ENCODE peak calls at places on chromosome 17, in four cellular contexts. X is heart left ventricle, J is fibroblast of lung, Y is PC-3. M is an unnamed sample.

GRCh38 chr17:57097832-57098421 is 12.9 kb downstream of the AKAP1 start:
- DNase-seq in X (no peak), Y (peak; percentile 73), J (peak; percentile 77), M (peak; percentile 48)

GRCh38 chr17:19315104-19315503 is 47.4 kb downstream of the B9D1 start:
- DNase-seq in X (no peak), J (no peak), Y (no peak), M (no peak)

GRCh38 chr17:70138309-70138865 is 30.9 kb upstream of the KCNJ2 start:
- DNase-seq in J (no peak), Y (no peak), X (no peak), M (no peak)

GRCh38 chr17:41777579-41778188 is 8.8 kb downstream of the JUP start:
- DNase-seq in J (peak; percentile 98), Y (peak; percentile 92), X (peak; percentile 88), M (peak; percentile 83)

GRCh38 chr17:194844-195602 is 13.6 kb upstream of the DOC2B start:
- DNase-seq in X (no peak), Y (no peak), J (no peak), M (no peak)

GRCh38 chr17:45775576-45776011 is 8.5 kb upstream of the CRHR1 start:
- DNase-seq in J (no peak), Y (peak; percentile 46), X (peak; percentile 80), M (no peak)

GRCh38 chr17:349666-350065 is 2.9 kb downstream of the RPH3AL start:
- DNase-seq in J (no peak), X (no peak), Y (no peak), M (no peak)

GRCh38 chr17:27218719-27219488 is 75.0 kb upstream of the WSB1 start:
- DNase-seq in X (no peak), Y (no peak), J (no peak), M (no peak)

GRCh38 chr17:39927928-39928867 is 666 bp downstream of the LRRC3C start:
- DNase-seq in X (peak; percentile 73), J (no peak), Y (no peak), M (no peak)

GRCh38 chr17:2906907-2907306 is 110.7 kb downstream of the RAP1GAP2 start:
- DNase-seq in Y (no peak), J (no peak), X (no peak), M (no peak)

GRCh38 chr17:36850794-36851193 is 86.5 kb upstream of the LHX1 start:
- DNase-seq in J (peak; percentile 34), Y (peak; percentile 63), X (no peak), M (no peak)

GRCh38 chr17:74309902-74310301 is 16.1 kb upstream of the KIF19 start:
- DNase-seq in Y (no peak), X (peak; percentile 30), J (no peak), M (no peak)

GRCh38 chr17:29585080-29585751 is 4.2 kb downstream of the GIT1 start:
- DNase-seq in X (no peak), Y (no peak), J (no peak), M (no peak)

GRCh38 chr17:81453712-81454111 is 58.5 kb downstream of the BAHCC1 start:
- DNase-seq in J (no peak), X (no peak), Y (no peak), M (no peak)

GRCh38 chr17:17062356-17062755 is 20.1 kb downstream of the MPRIP start:
- DNase-seq in Y (no peak), X (peak; percentile 54), J (no peak), M (no peak)

GRCh38 chr17:80877829-80878303 is 113.8 kb upstream of the CHMP6 start:
- DNase-seq in Y (no peak), X (no peak), J (no peak), M (no peak)

GRCh38 chr17:75067856-75068255 is 19.9 kb upstream of the SLC16A5 start:
- DNase-seq in J (no peak), Y (no peak), X (no peak), M (no peak)

GRCh38 chr17:76074390-76075363 is at the start of gene GALR2:
- DNase-seq in J (no peak), X (no peak), Y (no peak), M (no peak)

GRCh38 chr17:35865412-35866355 is 3.0 kb downstream of the HEATR9 start:
- DNase-seq in Y (peak; percentile 57), J (peak; percentile 76), X (no peak), M (no peak)

GRCh38 chr17:238964-239259 is 57.5 kb upstream of the DOC2B start:
- DNase-seq in X (peak; percentile 37), Y (no peak), J (no peak), M (no peak)

GRCh38 chr17:39676198-39676819 is 8.1 kb downstream of the PNMT start:
- DNase-seq in Y (no peak), J (no peak), X (peak; percentile 82), M (no peak)

GRCh38 chr17:83189013-83189672 is 109.7 kb downstream of the METRNL start:
- DNase-seq in J (no peak), Y (no peak), X (no peak), M (no peak)

GRCh38 chr17:13437966-13438779 is 163.6 kb downstream of the HS3ST3A1 start:
- DNase-seq in Y (peak; percentile 57), X (no peak), J (peak; percentile 52), M (peak; percentile 66)

GRCh38 chr17:75645889-75646625 is 12.8 kb downstream of the SMIM5 start:
- DNase-seq in Y (peak; percentile 95), J (no peak), X (peak; percentile 60), M (no peak)

GRCh38 chr17:59828478-59828760 is 64.3 kb downstream of the TUBD1 start:
- DNase-seq in Y (no peak), X (no peak), J (no peak), M (no peak)

GRCh38 chr17:22202702-22203101 is 510.4 kb downstream of the KCNJ18 start:
- DNase-seq in Y (no peak), X (no peak), J (no peak), M (no peak)

GRCh38 chr17:65332779-65333178 is 195.6 kb downstream of the RGS9 start:
- DNase-seq in X (no peak), J (no peak), Y (no peak), M (no peak)

GRCh38 chr17:64718058-64718457 is 56.0 kb upstream of the SMURF2 start:
- DNase-seq in Y (peak; percentile 75), X (no peak), J (no peak), M (no peak)

GRCh38 chr17:22510504-22510903 is 818.2 kb downstream of the KCNJ18 start:
- DNase-seq in J (no peak), X (no peak), Y (no peak), M (no peak)

GRCh38 chr17:13776027-13776551 is 174.4 kb upstream of the HS3ST3A1 start:
- DNase-seq in Y (peak; percentile 51), J (peak; percentile 4), X (no peak), M (peak; percentile 26)

GRCh38 chr17:81412490-81413093 is 17.3 kb downstream of the BAHCC1 start:
- DNase-seq in J (no peak), Y (no peak), X (no peak), M (no peak)

GRCh38 chr17:19897901-19898300 is 30.2 kb upstream of the ULK2 start:
- DNase-seq in J (peak; percentile 90), X (no peak), Y (peak; percentile 93), M (peak; percentile 40)

GRCh38 chr17:78357177-78357586 is 2.7 kb downstream of the SOCS3 start:
- DNase-seq in X (peak; percentile 81), Y (peak; percentile 75), J (peak; percentile 85), M (no peak)
- H3K4me3 ChIP-seq in X (peak overlapping the region; percentile 80), Y (peak overlapping the region; percentile 84), J (peak overlapping the region; percentile 98), M (peak overlapping the region; percentile 92)

GRCh38 chr17:48590603-48591161 is 641 bp upstream of the HOXB3 start:
- DNase-seq in J (peak; percentile 40), Y (no peak), X (no peak), M (no peak)

GRCh38 chr17:48593126-48593829 is at the start of gene HOXB5:
- DNase-seq in Y (no peak), J (no peak), X (no peak), M (no peak)

GRCh38 chr17:48591435-48592077 is 1.5 kb upstream of the HOXB3 start:
- DNase-seq in J (peak; percentile 38), Y (no peak), X (no peak), M (no peak)

GRCh38 chr17:48592592-48592991 is 987 bp downstream of the HOXB5 start:
- DNase-seq in X (no peak), J (no peak), Y (no peak), M (no peak)

DNA sequence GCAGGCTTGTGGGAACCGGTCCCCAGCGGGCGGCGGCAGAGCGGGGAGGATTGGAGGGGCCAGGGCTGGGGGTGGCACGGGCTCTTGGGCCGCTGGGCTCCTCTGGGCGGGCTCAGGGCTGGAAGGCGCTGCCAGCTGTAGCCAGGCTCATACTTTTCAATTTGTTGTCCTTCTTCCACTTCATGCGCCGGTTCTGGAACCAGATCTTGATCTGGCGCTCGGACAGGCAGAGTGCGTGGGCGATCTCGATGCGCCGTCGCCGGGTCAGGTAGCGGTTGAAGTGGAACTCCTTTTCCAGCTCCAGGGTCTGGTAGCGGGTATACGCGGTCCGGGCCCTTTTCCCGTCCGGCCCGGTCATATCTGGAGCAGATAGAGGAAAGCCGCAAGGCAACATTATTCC is 1.5 kb downstream of the HOXB5 start:
- DNase-seq in J (peak; percentile 28), Y (no peak), X (no peak), M (no peak)
- H3K4me3 ChIP-seq in J (peak overlapping the region; percentile 98), Y (no peak overlapping the region), X (no peak overlapping the region), M (peak overlapping the region; percentile 44)

GRCh38 chr17:77284023-77284617 is 143.4 kb downstream of the SEC14L1 start:
- DNase-seq in Y (no peak), J (no peak), X (no peak), M (no peak)

GRCh38 chr17:77281904-77282367 is 141.2 kb downstream of the SEC14L1 start:
- DNase-seq in X (no peak), Y (peak; percentile 70), J (peak; percentile 57), M (no peak)

GRCh38 chr17:77280304-77280910 is 139.6 kb downstream of the SEC14L1 start:
- DNase-seq in J (peak; percentile 89), X (no peak), Y (peak; percentile 96), M (no peak)

GRCh38 chr17:77281024-77281903 is 140.5 kb downstream of the SEC14L1 start:
- DNase-seq in J (peak; percentile 43), Y (peak; percentile 80), X (peak; percentile 78), M (no peak)

DNA sequence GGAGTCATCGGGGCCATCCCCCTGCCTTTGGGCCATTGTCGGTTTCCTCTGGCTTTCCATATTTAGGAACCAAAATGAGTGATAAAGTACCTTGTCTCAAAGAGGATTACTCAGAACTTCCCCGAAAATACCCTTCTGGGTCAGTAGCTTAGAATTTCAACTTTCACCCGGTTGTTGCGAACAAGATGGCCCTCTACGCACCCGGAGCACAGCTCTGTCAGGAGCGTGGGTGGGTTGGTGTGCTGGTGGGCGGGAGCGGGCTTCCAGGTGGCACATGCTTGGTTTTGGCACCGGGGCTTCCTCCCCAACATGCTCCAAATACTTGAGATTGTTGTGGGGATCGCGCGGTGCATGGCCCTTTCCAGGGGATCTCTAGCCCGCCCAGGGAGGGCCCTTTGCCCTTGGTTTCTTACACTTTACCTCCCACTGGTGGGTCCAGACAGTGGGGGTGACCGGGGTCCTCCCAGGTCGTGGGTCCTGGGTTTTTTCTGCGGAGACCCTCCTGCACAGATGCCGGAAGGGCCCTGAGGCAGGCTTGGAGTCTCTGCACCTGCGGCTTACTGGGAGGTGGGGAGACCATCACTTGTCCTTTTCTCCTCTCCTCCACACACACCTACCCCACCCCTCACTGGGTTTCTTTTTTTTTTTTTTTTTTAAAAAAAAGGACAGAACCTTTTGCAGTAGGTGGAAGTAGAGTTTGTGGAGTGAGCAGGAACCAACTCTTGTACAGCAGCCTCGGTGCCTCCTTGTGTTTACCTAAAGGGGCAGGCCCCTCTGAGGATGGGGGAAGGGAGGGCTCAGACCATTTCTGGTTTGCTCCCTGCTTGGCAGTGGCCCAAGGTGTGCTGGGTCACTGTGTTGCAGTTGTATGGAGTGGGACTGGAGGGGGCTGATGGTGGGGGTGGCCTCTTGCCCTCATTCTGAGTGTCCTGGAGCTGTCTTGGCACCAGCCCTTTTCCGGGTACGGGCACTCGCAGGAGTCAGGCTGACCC is 142.1 kb downstream of the SEC14L1 start:
- DNase-seq in Y (peak; percentile 72), X (no peak), J (peak; percentile 62), M (no peak)
- H3K4me3 ChIP-seq in Y (peak overlapping the region; percentile 87), X (no peak overlapping the region), J (no peak overlapping the region), M (no peak overlapping the region)

GRCh38 chr17:4788159-4788806 is 481 bp upstream of the GLTPD2 start:
- DNase-seq in J (peak; percentile 26), Y (no peak), X (no peak), M (no peak)
- H3K4me3 ChIP-seq in J (no peak overlapping the region), Y (peak overlapping the region; percentile 89), X (peak overlapping the region; percentile 76), M (no peak overlapping the region)